ENCODE peak calls at places on chromosomes 2 and 18, in four cellular contexts. D, W, U and B are unnamed samples.

GRCh38 chr2:120902532-120903088 is 166.9 kb downstream of the GLI2 start:
- DNase-seq in U (no peak), W (no peak), D (no peak), B (no peak)

GRCh38 chr2:118254117-118254516 is 165.8 kb downstream of the INSIG2 start:
- DNase-seq in W (no peak), U (no peak), D (no peak), B (no peak)

GRCh38 chr18:13246121-13246520 is 27.6 kb downstream of the LDLRAD4 start:
- DNase-seq in U (no peak), W (no peak), D (no peak), B (no peak)

GRCh38 chr2:98492441-98492840 is 47.8 kb downstream of the INPP4A start:
- DNase-seq in W (no peak), U (no peak), D (no peak), B (no peak)

GRCh38 chr2:58904091-58904490 is 663.0 kb upstream of the FANCL start:
- DNase-seq in D (no peak), W (no peak), U (no peak), B (no peak)

GRCh38 chr2:176137883-176138282 is 8.4 kb downstream of the HOXD8 start:
- DNase-seq in W (no peak), D (no peak), U (no peak), B (no peak)

GRCh38 chr2:41129988-41130387 is 678.1 kb upstream of the SLC8A1 start:
- DNase-seq in W (no peak), D (no peak), U (no peak), B (no peak)

GRCh38 chr2:177551989-177552413 is 159.4 kb downstream of the AGPS start:
- DNase-seq in W (no peak), U (no peak), D (peak), B (no peak)

GRCh38 chr2:158486970-158487325 is 30.2 kb downstream of the PKP4 start:
- DNase-seq in U (no peak), W (no peak), D (no peak), B (no peak)

GRCh38 chr18:68148862-68149261 is 566.0 kb downstream of the TMX3 start:
- DNase-seq in D (no peak), U (no peak), W (peak), B (no peak)

GRCh38 chr18:30970201-30970816 is 72.2 kb downstream of the DSC3 start:
- DNase-seq in W (peak), D (no peak), U (no peak), B (no peak)

GRCh38 chr2:217656366-217656765 is 346.4 kb downstream of the TNS1 start:
- DNase-seq in U (no peak), W (no peak), D (no peak), B (no peak)

GRCh38 chr2:217654173-217654572 is 348.6 kb downstream of the TNS1 start:
- DNase-seq in U (no peak), W (no peak), D (no peak), B (no peak)

GRCh38 chr2:217655656-217656055 is 347.1 kb downstream of the TNS1 start:
- DNase-seq in U (no peak), W (no peak), D (no peak), B (no peak)

GRCh38 chr2:217660423-217660822 is 342.4 kb downstream of the TNS1 start:
- DNase-seq in U (no peak), W (peak), D (no peak), B (no peak)

GRCh38 chr2:217657252-217657651 is 345.5 kb downstream of the TNS1 start:
- DNase-seq in D (no peak), W (no peak), U (no peak), B (no peak)
- H3K27ac ChIP-seq in D (no peak), W (no peak), U (no peak), B (no peak)

GRCh38 chr2:9328931-9329330 is 94.4 kb downstream of the ITGB1BP1 start:
- DNase-seq in U (no peak), D (no peak), W (no peak), B (no peak)
- H3K27ac ChIP-seq in U (peak), D (no peak), W (no peak), B (no peak)

GRCh38 chr2:43314299-43314927 is 88.0 kb upstream of the ZFP36L2 start:
- DNase-seq in W (no peak), D (no peak), U (no peak), B (no peak)
- H3K27ac ChIP-seq in W (no peak), D (no peak), U (peak), B (no peak)

GRCh38 chr2:71004356-71004755 is 9.7 kb upstream of the TEX261 start:
- DNase-seq in W (no peak), D (no peak), U (peak), B (no peak)

GRCh38 chr2:71000780-71001591 is 6.3 kb upstream of the TEX261 start:
- DNase-seq in U (peak), D (peak), W (peak), B (peak)

GRCh38 chr2:70999362-70999761 is 4.7 kb upstream of the TEX261 start:
- DNase-seq in D (no peak), W (no peak), U (no peak), B (no peak)

GRCh38 chr2:71003396-71003795 is 8.7 kb upstream of the TEX261 start:
- DNase-seq in U (peak), W (no peak), D (no peak), B (no peak)

GRCh38 chr2:71001592-71002570 is 7.2 kb upstream of the TEX261 start:
- DNase-seq in W (no peak), D (no peak), U (no peak), B (no peak)
- H3K27ac ChIP-seq in W (no peak), D (no peak), U (no peak), B (no peak)

GRCh38 chr2:144364988-144365738 is 154.8 kb downstream of the ZEB2 start:
- DNase-seq in W (no peak), D (no peak), U (no peak), B (no peak)
- H3K27ac ChIP-seq in W (no peak), D (no peak), U (no peak), B (no peak)

DNA sequence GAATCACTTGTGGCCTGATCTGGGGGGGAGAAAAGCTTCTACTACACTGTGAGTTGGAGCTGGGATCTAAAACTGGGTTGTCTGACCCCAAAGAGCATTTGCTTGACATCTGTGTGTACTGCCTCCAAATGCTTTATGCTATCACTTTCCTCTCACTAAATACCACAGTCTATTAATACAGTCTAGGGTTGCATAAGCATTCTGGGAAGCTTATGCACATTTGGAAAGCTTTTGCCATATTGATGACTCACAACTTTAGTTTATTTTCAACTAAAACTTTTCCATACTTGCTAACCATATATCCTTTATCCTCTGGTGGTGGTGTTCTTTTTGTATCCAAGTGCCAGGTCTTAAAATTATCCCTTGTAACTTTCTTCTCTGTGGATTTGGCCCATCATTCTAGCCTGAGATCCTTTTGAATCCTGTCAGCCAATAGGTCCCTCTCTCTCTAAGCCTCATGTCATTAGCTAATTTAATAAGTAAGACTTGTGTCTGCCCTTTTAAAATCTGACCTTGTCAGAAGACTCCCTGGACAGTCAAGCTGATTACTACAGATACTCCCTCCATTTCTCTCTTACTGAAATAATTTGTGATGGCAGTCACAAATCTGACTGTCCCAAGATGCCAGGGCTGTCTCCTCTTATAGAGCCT is 72.6 kb downstream of the NXPH2 start:
- DNase-seq in W (no peak), U (no peak), D (no peak), B (no peak)
- H3K27ac ChIP-seq in W (no peak), U (peak), D (no peak), B (no peak)